ENCODE peak calls at places on chromosomes 7 and 10, in six cellular contexts. A is OCI-LY7, B is hepatocyte, Q is neural progenitor cell, V is PC-3, H is GM23248. W is an unnamed sample.

GRCh38 chr10:44591911-44592310 is 207.0 kb upstream of the CXCL12 start:
- DNase-seq in A (no peak), B (no peak), Q (no peak), V (no peak), H (no peak), W (no peak)

GRCh38 chr10:86440874-86441838 is 74.6 kb upstream of the GRID1 start:
- DNase-seq in A (no peak), B (peak; percentile 52), Q (no peak), V (peak; percentile 28), H (peak; percentile 92), W (no peak)

GRCh38 chr10:85613391-85613790 is 753.2 kb downstream of the GRID1 start:
- DNase-seq in A (no peak), B (no peak), Q (no peak), V (no peak), H (no peak), W (no peak)

GRCh38 chr10:68082815-68083395 is 7.8 kb upstream of the HERC4 start:
- DNase-seq in A (no peak), B (no peak), Q (no peak), V (peak; percentile 89), H (peak; percentile 72), W (peak; percentile 15)

GRCh38 chr10:22218448-22218847 is 633 bp upstream of the EBLN1 start:
- DNase-seq in A (no peak), B (no peak), Q (peak; percentile 47), V (no peak), H (no peak), W (peak; percentile 63)

GRCh38 chr7:21099432-21099831 is 312.7 kb upstream of the SP8 start:
- DNase-seq in A (no peak), B (no peak), Q (no peak), V (no peak), H (no peak), W (no peak)

GRCh38 chr7:7272294-7272693 is 90.0 kb downstream of the C1GALT1 start:
- DNase-seq in A (no peak), B (no peak), Q (no peak), V (peak; percentile 13), H (peak; percentile 60), W (no peak)

GRCh38 chr7:44277851-44278250 is 47.5 kb downstream of the CAMK2B start:
- DNase-seq in A (no peak), B (no peak), Q (no peak), V (no peak), H (peak; percentile 16), W (no peak)

GRCh38 chr10:49103761-49104160 is 11.6 kb downstream of the VSTM4 start:
- DNase-seq in A (no peak), B (no peak), Q (no peak), V (no peak), H (no peak), W (no peak)

GRCh38 chr10:33216661-33217427 is 117.6 kb downstream of the NRP1 start:
- DNase-seq in A (no peak), B (no peak), Q (no peak), V (peak; percentile 100), H (peak; percentile 53), W (no peak)

GRCh38 chr10:33214174-33214573 is 120.3 kb downstream of the NRP1 start:
- DNase-seq in A (no peak), B (no peak), Q (no peak), V (no peak), H (no peak), W (no peak)

GRCh38 chr10:33217854-33218253 is 116.6 kb downstream of the NRP1 start:
- DNase-seq in A (no peak), B (no peak), Q (no peak), V (peak; percentile 93), H (no peak), W (no peak)

GRCh38 chr10:33215635-33216034 is 118.8 kb downstream of the NRP1 start:
- DNase-seq in A (no peak), B (peak; percentile 49), Q (no peak), V (no peak), H (peak; percentile 38), W (no peak)

DNA sequence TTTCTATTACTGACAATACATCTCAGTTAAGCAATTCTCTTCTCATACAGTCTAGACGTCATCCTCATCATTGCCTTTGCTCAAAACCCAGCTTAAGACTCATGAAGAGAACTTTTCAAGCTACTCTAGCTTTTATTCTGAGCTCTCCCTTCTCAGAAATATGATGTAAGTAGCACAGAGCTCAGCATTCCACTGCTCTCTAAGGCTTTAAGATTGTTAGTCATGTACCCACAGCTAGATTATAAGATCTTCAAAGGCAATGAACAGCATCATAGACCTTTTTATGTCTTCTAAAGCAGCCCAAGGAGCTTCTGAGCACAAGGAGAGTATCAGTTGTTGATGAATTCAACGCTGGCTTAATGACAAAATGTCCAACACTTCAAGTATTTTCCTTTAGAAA is 119.3 kb downstream of the NRP1 start:
- DNase-seq in A (no peak), B (peak; percentile 54), Q (no peak), V (peak; percentile 66), H (peak; percentile 85), W (no peak)
- TF ChIP-seq EZH2phosphoT487 in A (no peak), B (no peak), Q (no peak), V (no peak), H (no peak), W (no peak)

GRCh38 chr7:158588878-158589442 is 1.3 kb upstream of the PTPRN2 start:
- DNase-seq in A (no peak), B (no peak), Q (no peak), V (no peak), H (no peak), W (no peak)
- H3K4me3 ChIP-seq in A (no peak overlapping the region), B (no peak overlapping the region), Q (peak overlapping the region; percentile 53), V (no peak overlapping the region), H (no peak overlapping the region), W (peak overlapping the region; percentile 73)

GRCh38 chr10:89339860-89340259 is 12.1 kb downstream of the IFIT3 start:
- DNase-seq in A (no peak), B (no peak), Q (no peak), V (no peak), H (no peak), W (no peak)

GRCh38 chr10:89341136-89341535 is 13.3 kb downstream of the IFIT3 start:
- DNase-seq in A (no peak), B (no peak), Q (no peak), V (no peak), H (no peak), W (no peak)

GRCh38 chr10:89337493-89337892 is 9.7 kb downstream of the IFIT3 start:
- DNase-seq in A (no peak), B (no peak), Q (no peak), V (no peak), H (peak; percentile 64), W (no peak)

GRCh38 chr10:89342219-89342966 is 14.6 kb downstream of the IFIT3 start:
- DNase-seq in A (no peak), B (no peak), Q (no peak), V (no peak), H (peak; percentile 74), W (no peak)

GRCh38 chr10:89338717-89339116 is 10.9 kb downstream of the IFIT3 start:
- DNase-seq in A (no peak), B (no peak), Q (no peak), V (no peak), H (no peak), W (no peak)
- H3K4me1 ChIP-seq in A (peaks cover 5% of the 10 kb centered on the region), B (peaks cover 6% of the 10 kb centered on the region), Q (peaks cover 18% of the 10 kb centered on the region), V (peaks cover 5% of the 10 kb centered on the region), H (peaks cover 14% of the 10 kb centered on the region), W (peaks cover 9% of the 10 kb centered on the region)

GRCh38 chr10:97518601-97519043 is 19.9 kb downstream of the UBTD1 start:
- DNase-seq in A (no peak), B (no peak), Q (no peak), V (no peak), H (peak; percentile 79), W (no peak)
- TF ChIP-seq EZH2phosphoT487 in A (no peak), B (no peak), Q (no peak), V (no peak), H (no peak), W (no peak)

GRCh38 chr10:33273295-33274002 is 61.0 kb downstream of the NRP1 start:
- DNase-seq in A (no peak), B (peak; percentile 42), Q (peak; percentile 28), V (peak; percentile 100), H (peak; percentile 98), W (peak; percentile 48)
- H3K4me3 ChIP-seq in A (no peak overlapping the region), B (no peak overlapping the region), Q (no peak overlapping the region), V (peak overlapping the region; percentile 47), H (peak overlapping the region; percentile 60), W (no peak overlapping the region)

GRCh38 chr10:123402656-123403055 is 248.5 kb downstream of the BUB3 start:
- DNase-seq in A (peak; percentile 96), B (no peak), Q (no peak), V (no peak), H (no peak), W (no peak)
- H3K4me1 ChIP-seq in A (peaks cover 60% of the 10 kb centered on the region), B (no peaks in the 10 kb centered on the region), Q (peaks cover 6% of the 10 kb centered on the region), V (no peaks in the 10 kb centered on the region), H (no peaks in the 10 kb centered on the region), W (no peaks in the 10 kb centered on the region)

GRCh38 chr7:98203261-98203963 is 7.8 kb upstream of the BHLHA15 start:
- DNase-seq in A (peak; percentile 36), B (no peak), Q (no peak), V (no peak), H (no peak), W (no peak)
- TF ChIP-seq EZH2phosphoT487 in A (no peak), B (no peak), Q (no peak), V (no peak), H (no peak), W (no peak)

GRCh38 chr10:109851595-109851994 is 71.7 kb downstream of the XPNPEP1 start:
- DNase-seq in A (no peak), B (no peak), Q (no peak), V (no peak), H (no peak), W (no peak)

GRCh38 chr10:109853922-109854321 is 69.4 kb downstream of the XPNPEP1 start:
- DNase-seq in A (no peak), B (no peak), Q (no peak), V (no peak), H (no peak), W (no peak)

GRCh38 chr10:109852004-109852717 is 71.2 kb downstream of the XPNPEP1 start:
- DNase-seq in A (peak; percentile 70), B (peak; percentile 88), Q (peak; percentile 88), V (peak; percentile 85), H (peak; percentile 86), W (peak; percentile 88)

GRCh38 chr10:109855746-109856145 is 67.6 kb downstream of the XPNPEP1 start:
- DNase-seq in A (no peak), B (no peak), Q (no peak), V (no peak), H (no peak), W (no peak)

GRCh38 chr10:109852718-109853037 is 70.6 kb downstream of the XPNPEP1 start:
- DNase-seq in A (no peak), B (no peak), Q (no peak), V (no peak), H (no peak), W (no peak)
- H3K4me3 ChIP-seq in A (no peak overlapping the region), B (no peak overlapping the region), Q (no peak overlapping the region), V (no peak overlapping the region), H (no peak overlapping the region), W (no peak overlapping the region)

GRCh38 chr10:79322616-79323566 is 24.4 kb upstream of the PPIF start:
- DNase-seq in A (no peak), B (no peak), Q (no peak), V (peak; percentile 100), H (peak; percentile 90), W (no peak)
- H3K4me1 ChIP-seq in A (peaks cover 14% of the 10 kb centered on the region), B (no peaks in the 10 kb centered on the region), Q (peaks cover 6% of the 10 kb centered on the region), V (peaks cover 52% of the 10 kb centered on the region), H (peaks cover 52% of the 10 kb centered on the region), W (peaks cover 9% of the 10 kb centered on the region)